ENCODE peak calls at places on chromosomes 3 and 15, in nine cellular contexts. Y is effector memory CD8-positive, alpha-beta T cell; D is foreskin keratinocyte; L is DMS153; M is NCI-H460; S is kidney; C is hepatic stellate cell; U is ACHN; Z is activated CD4-positive, alpha-beta T cell treated with anti-CD3 and anti-CD28 coated beads, Interleukin-2, amount 50 U/mL, for 24 hours. A is an unnamed sample.

GRCh38 chr3:48636149-48636548 is 888 bp upstream of the SLC26A6 start:
- DNase-seq in Y (no peak), D (no peak), L (no peak), M (no peak), S (no peak), C (no peak), U (no peak), Z (no peak), A (peak)

GRCh38 chr15:51218249-51218648 is 120.1 kb downstream of the CYP19A1 start:
- DNase-seq in Y (no peak), D (no peak), L (no peak), M (no peak), S (no peak), C (no peak), U (no peak), Z (no peak), A (no peak)

GRCh38 chr3:186255703-186256331 is 106.2 kb downstream of the DGKG start:
- DNase-seq in Y (no peak), D (no peak), L (no peak), M (no peak), S (peak), C (no peak), U (no peak), Z (no peak), A (no peak)

GRCh38 chr3:128572644-128573105 is 77.9 kb downstream of the RPN1 start:
- DNase-seq in Y (no peak), D (no peak), L (no peak), M (peak), S (no peak), C (no peak), U (peak), Z (peak), A (no peak)

GRCh38 chr3:181278468-181279238 is 289.1 kb upstream of the DNAJC19 start:
- DNase-seq in Y (no peak), D (no peak), L (no peak), M (no peak), S (no peak), C (no peak), U (peak), Z (no peak), A (peak)

GRCh38 chr3:15726043-15726442 is 71.7 kb downstream of the ANKRD28 start:
- DNase-seq in Y (no peak), D (peak), L (no peak), M (no peak), S (no peak), C (no peak), U (no peak), Z (no peak), A (no peak)

GRCh38 chr3:156253150-156253549 is 132.8 kb downstream of the KCNAB1 start:
- DNase-seq in Y (no peak), D (no peak), L (no peak), M (no peak), S (no peak), C (no peak), U (no peak), Z (no peak), A (no peak)

GRCh38 chr3:153977148-153977547 is 144.0 kb upstream of the ARHGEF26 start:
- DNase-seq in Y (no peak), D (no peak), L (no peak), M (no peak), S (no peak), C (no peak), U (no peak), Z (no peak), A (peak)

GRCh38 chr3:29426302-29427226 is 145.7 kb downstream of the RBMS3 start:
- DNase-seq in Y (no peak), D (no peak), L (no peak), M (no peak), S (no peak), C (no peak), U (no peak), Z (no peak), A (no peak)

GRCh38 chr15:77020348-77021087 is 25.6 kb downstream of the PSTPIP1 start:
- DNase-seq in Y (no peak), D (no peak), L (no peak), M (no peak), S (peak), C (no peak), U (no peak), Z (no peak), A (no peak)